ENCODE peak calls at places on chromosomes 2 and 18, in ten cellular contexts. H is right lobe of liver, V is kidney epithelial cell, F is H1, I is esophagus muscularis mucosa, G is pancreas, N is adrenal gland, L is fibroblast of pulmonary artery, K is thoracic aorta, X is A549. S is an unnamed sample.

GRCh38 chr18:34977787-34978532 is 63.3 kb upstream of the MAPRE2 start:
- DNase-seq in H (peak), V (no peak), F (peak), I (no peak), G (peak), N (peak), L (no peak), K (peak), X (peak), S (no peak)

GRCh38 chr2:186135697-186136096 is 350.4 kb upstream of the ZC3H15 start:
- DNase-seq in H (no peak), V (no peak), F (no peak), I (no peak), G (no peak), N (no peak), L (peak), K (no peak), X (no peak), S (peak)

GRCh38 chr18:50055474-50055873 is 139.5 kb downstream of the MYO5B start:
- DNase-seq in H (no peak), V (no peak), F (no peak), I (no peak), G (no peak), N (no peak), L (no peak), K (no peak), X (no peak), S (no peak)

GRCh38 chr2:61707984-61708852 is 145.6 kb downstream of the FAM161A start:
- DNase-seq in H (peak), V (peak), F (peak), I (peak), G (no peak), N (peak), L (peak), K (no peak), X (peak), S (peak)

GRCh38 chr2:235218486-235218907 is 266.7 kb downstream of the SH3BP4 start:
- DNase-seq in H (no peak), V (no peak), F (no peak), I (peak), G (no peak), N (no peak), L (peak), K (no peak), X (no peak), S (no peak)

GRCh38 chr2:108184421-108184820 is 55.3 kb upstream of the SULT1C3 start:
- DNase-seq in H (no peak), V (no peak), F (no peak), I (no peak), G (no peak), N (no peak), L (peak), K (no peak), X (peak), S (no peak)

GRCh38 chr2:200592414-200593075 is 6.7 kb downstream of the AOX1 start:
- DNase-seq in H (no peak), V (no peak), F (no peak), I (no peak), G (no peak), N (no peak), L (peak), K (no peak), X (peak), S (no peak)

GRCh38 chr2:220046507-220046906 is 419.1 kb downstream of the SLC4A3 start:
- DNase-seq in H (no peak), V (no peak), F (no peak), I (no peak), G (no peak), N (no peak), L (no peak), K (no peak), X (no peak), S (no peak)

GRCh38 chr18:10003281-10003680 is 89.5 kb downstream of the VAPA start:
- DNase-seq in H (no peak), V (no peak), F (peak), I (no peak), G (no peak), N (no peak), L (no peak), K (no peak), X (no peak), S (no peak)

GRCh38 chr18:46070683-46071614 is 1.1 kb downstream of the PSTPIP2 start:
- DNase-seq in H (peak), V (no peak), F (peak), I (no peak), G (peak), N (no peak), L (no peak), K (no peak), X (no peak), S (no peak)

GRCh38 chr2:144516417-144516980 is 3.4 kb downstream of the ZEB2 start:
- DNase-seq in H (no peak), V (no peak), F (peak), I (no peak), G (peak), N (no peak), L (no peak), K (no peak), X (peak), S (no peak)

GRCh38 chr2:162069200-162069910 is 4.7 kb downstream of the DPP4 start:
- DNase-seq in H (no peak), V (no peak), F (no peak), I (no peak), G (no peak), N (no peak), L (no peak), K (no peak), X (no peak), S (no peak)

GRCh38 chr2:175478369-175478768 is 296.9 kb upstream of the ATP5MC3 start:
- DNase-seq in H (no peak), V (no peak), F (no peak), I (no peak), G (no peak), N (no peak), L (no peak), K (no peak), X (no peak), S (peak)

GRCh38 chr2:46135936-46136335 is 161.3 kb upstream of the EPAS1 start:
- DNase-seq in H (no peak), V (no peak), F (no peak), I (no peak), G (no peak), N (peak), L (peak), K (no peak), X (no peak), S (peak)

GRCh38 chr2:241135737-241136136 is 13.5 kb downstream of the PASK start:
- DNase-seq in H (peak), V (no peak), F (no peak), I (no peak), G (no peak), N (no peak), L (no peak), K (no peak), X (no peak), S (no peak)

GRCh38 chr2:229714080-229714735 is at the start of gene DNER:
- DNase-seq in H (peak), V (no peak), F (no peak), I (no peak), G (peak), N (peak), L (no peak), K (no peak), X (no peak), S (no peak)

GRCh38 chr2:26900831-26901321 is 52.9 kb downstream of the DPYSL5 start:
- DNase-seq in H (no peak), V (no peak), F (no peak), I (peak), G (no peak), N (no peak), L (no peak), K (no peak), X (no peak), S (no peak)

GRCh38 chr2:204340511-204340910 is 204.8 kb upstream of the PARD3B start:
- DNase-seq in H (no peak), V (no peak), F (no peak), I (no peak), G (no peak), N (no peak), L (no peak), K (no peak), X (no peak), S (no peak)

GRCh38 chr2:130760754-130761751 is 5.7 kb downstream of the AMER3 start:
- DNase-seq in H (no peak), V (no peak), F (no peak), I (peak), G (no peak), N (no peak), L (no peak), K (no peak), X (no peak), S (no peak)

GRCh38 chr2:185787530-185788145 is 49.0 kb downstream of the FSIP2 start:
- DNase-seq in H (no peak), V (no peak), F (no peak), I (no peak), G (no peak), N (no peak), L (peak), K (no peak), X (no peak), S (no peak)

GRCh38 chr18:6666286-6666685 is 63.2 kb upstream of the ARHGAP28 start:
- DNase-seq in H (no peak), V (no peak), F (no peak), I (no peak), G (no peak), N (no peak), L (no peak), K (no peak), X (no peak), S (no peak)

GRCh38 chr2:126761981-126762878 is 106.3 kb downstream of the GYPC start:
- DNase-seq in H (no peak), V (no peak), F (no peak), I (no peak), G (no peak), N (no peak), L (no peak), K (no peak), X (no peak), S (no peak)

GRCh38 chr2:226031078-226031937 is 631.8 kb downstream of the NYAP2 start:
- DNase-seq in H (peak), V (peak), F (peak), I (no peak), G (peak), N (peak), L (peak), K (no peak), X (peak), S (peak)

GRCh38 chr18:73235921-73236320 is 368.1 kb upstream of the NETO1 start:
- DNase-seq in H (no peak), V (no peak), F (no peak), I (no peak), G (no peak), N (no peak), L (no peak), K (no peak), X (no peak), S (peak)

GRCh38 chr2:21836766-21837543 is 713.2 kb downstream of the TDRD15 start:
- DNase-seq in H (no peak), V (no peak), F (no peak), I (no peak), G (no peak), N (no peak), L (peak), K (no peak), X (no peak), S (no peak)

GRCh38 chr2:108909917-108910515 is 79.0 kb downstream of the EDAR start:
- DNase-seq in H (no peak), V (no peak), F (peak), I (peak), G (peak), N (no peak), L (no peak), K (no peak), X (no peak), S (no peak)

GRCh38 chr2:17470855-17471641 is 47.2 kb downstream of the RAD51AP2 start:
- DNase-seq in H (no peak), V (no peak), F (no peak), I (no peak), G (no peak), N (no peak), L (peak), K (no peak), X (peak), S (no peak)
- TF ChIP-seq CTCF in H (peak), V (peak), F (peak), I (no peak), G (no peak), N (no peak), L (peak), K (no peak), X (peak), S (peak)

GRCh38 chr18:77072566-77072965 is 60.0 kb downstream of the MBP start:
- DNase-seq in H (no peak), V (no peak), F (no peak), I (no peak), G (no peak), N (no peak), L (no peak), K (no peak), X (no peak), S (no peak)

GRCh38 chr18:77073336-77074093 is 59.1 kb downstream of the MBP start:
- DNase-seq in H (no peak), V (no peak), F (no peak), I (no peak), G (no peak), N (no peak), L (no peak), K (no peak), X (no peak), S (no peak)

GRCh38 chr18:77071061-77071460 is 61.5 kb downstream of the MBP start:
- DNase-seq in H (no peak), V (no peak), F (no peak), I (no peak), G (no peak), N (no peak), L (no peak), K (no peak), X (no peak), S (no peak)

GRCh38 chr18:77070627-77071026 is 62.0 kb downstream of the MBP start:
- DNase-seq in H (no peak), V (no peak), F (no peak), I (no peak), G (no peak), N (no peak), L (no peak), K (no peak), X (no peak), S (no peak)

DNA sequence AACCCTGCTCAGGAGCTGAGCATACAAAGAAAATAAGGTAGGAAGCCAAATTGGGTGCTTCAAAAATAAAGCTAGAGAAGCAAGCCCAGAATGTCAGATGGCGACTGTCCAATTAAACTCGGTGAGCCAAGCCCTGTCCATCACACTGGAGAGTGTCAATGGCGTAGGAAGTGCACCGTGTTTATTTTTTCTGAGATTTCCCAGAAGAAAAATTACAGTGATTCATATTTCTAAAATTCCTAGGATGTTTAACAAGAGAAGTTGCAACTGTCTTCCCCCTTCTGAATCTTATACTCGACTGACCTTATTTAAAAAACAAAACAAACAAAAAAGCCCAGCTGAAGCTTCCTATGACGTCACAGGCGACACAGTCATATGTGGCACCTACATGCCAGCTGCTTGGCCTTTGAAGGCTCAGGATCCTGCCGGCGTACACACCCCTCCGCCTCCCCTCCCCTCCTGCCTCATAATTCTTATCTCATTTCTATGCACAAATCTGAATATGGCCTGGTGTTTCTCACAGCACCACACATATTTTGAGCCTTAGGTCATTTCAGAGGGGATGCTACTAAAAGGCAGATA is 60.8 kb downstream of the MBP start:
- DNase-seq in H (no peak), V (no peak), F (no peak), I (no peak), G (no peak), N (no peak), L (peak), K (peak), X (peak), S (peak)
- H3K4me3 ChIP-seq in H (no peak), V (no peak), F (no peak), I (no peak), G (no peak), N (no peak), L (no peak), K (peak), X (no peak), S (no peak)

DNA sequence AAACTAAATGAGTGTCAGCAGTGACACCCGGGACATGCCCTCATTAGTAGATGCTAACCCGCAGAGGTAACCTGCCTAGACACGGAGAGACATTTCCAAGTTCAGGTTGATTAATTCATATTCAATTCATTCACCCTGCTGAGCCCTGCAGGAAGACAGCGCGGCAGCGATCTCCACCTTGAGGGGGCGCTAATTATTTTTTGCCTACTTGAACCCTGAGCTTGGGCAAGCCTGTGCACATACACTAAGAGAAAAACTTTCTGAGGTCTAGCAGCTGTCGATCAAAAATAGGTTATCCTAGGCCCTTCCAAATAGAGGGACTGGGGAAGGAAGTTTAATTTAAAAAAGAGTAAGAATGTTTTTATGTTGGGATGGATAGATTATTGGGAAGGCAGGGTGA is 1.3 kb upstream of the LYPD6 start:
- DNase-seq in H (no peak), V (no peak), F (peak), I (no peak), G (no peak), N (no peak), L (no peak), K (no peak), X (no peak), S (no peak)
- TF ChIP-seq CTCF in H (peak), V (peak), F (peak), I (no peak), G (peak), N (no peak), L (peak), K (no peak), X (peak), S (peak)

GRCh38 chr2:224970311-224970710 is 72.0 kb downstream of the DOCK10 start:
- DNase-seq in H (no peak), V (no peak), F (no peak), I (no peak), G (no peak), N (no peak), L (no peak), K (no peak), X (no peak), S (no peak)
- H3K4me3 ChIP-seq in H (no peak), V (no peak), F (no peak), I (no peak), G (no peak), N (no peak), L (no peak), K (peak), X (no peak), S (no peak)

GRCh38 chr18:79200546-79201268 is 131.5 kb downstream of the ATP9B start:
- DNase-seq in H (no peak), V (peak), F (no peak), I (peak), G (peak), N (peak), L (peak), K (peak), X (no peak), S (no peak)

GRCh38 chr18:79195716-79196683 is 126.8 kb downstream of the ATP9B start:
- DNase-seq in H (no peak), V (no peak), F (no peak), I (no peak), G (no peak), N (no peak), L (no peak), K (no peak), X (no peak), S (no peak)

GRCh38 chr18:79197531-79197930 is 128.3 kb downstream of the ATP9B start:
- DNase-seq in H (no peak), V (no peak), F (no peak), I (no peak), G (no peak), N (no peak), L (no peak), K (no peak), X (no peak), S (no peak)

GRCh38 chr18:79203017-79203605 is 133.9 kb downstream of the ATP9B start:
- DNase-seq in H (no peak), V (peak), F (no peak), I (no peak), G (no peak), N (no peak), L (no peak), K (no peak), X (no peak), S (no peak)

GRCh38 chr18:79199691-79200374 is 130.6 kb downstream of the ATP9B start:
- DNase-seq in H (no peak), V (no peak), F (no peak), I (no peak), G (no peak), N (no peak), L (peak), K (no peak), X (no peak), S (no peak)
- TF ChIP-seq CTCF in H (no peak), V (no peak), F (no peak), I (no peak), G (no peak), N (no peak), L (no peak), K (no peak), X (no peak), S (no peak)

GRCh38 chr18:76437910-76438309 is 57.1 kb downstream of the ZNF516 start:
- DNase-seq in H (no peak), V (no peak), F (no peak), I (no peak), G (no peak), N (no peak), L (no peak), K (no peak), X (no peak), S (no peak)

GRCh38 chr18:76434452-76434851 is 60.6 kb downstream of the ZNF516 start:
- DNase-seq in H (no peak), V (no peak), F (no peak), I (no peak), G (peak), N (no peak), L (no peak), K (no peak), X (no peak), S (no peak)

GRCh38 chr18:76437011-76437410 is 58.0 kb downstream of the ZNF516 start:
- DNase-seq in H (no peak), V (no peak), F (no peak), I (no peak), G (peak), N (no peak), L (no peak), K (no peak), X (no peak), S (no peak)

GRCh38 chr18:76435321-76435989 is 59.6 kb downstream of the ZNF516 start:
- DNase-seq in H (no peak), V (no peak), F (peak), I (no peak), G (peak), N (no peak), L (no peak), K (no peak), X (no peak), S (no peak)

GRCh38 chr18:76436342-76436741 is 58.7 kb downstream of the ZNF516 start:
- DNase-seq in H (no peak), V (no peak), F (no peak), I (no peak), G (peak), N (no peak), L (no peak), K (no peak), X (no peak), S (no peak)
- H3K4me3 ChIP-seq in H (no peak), V (no peak), F (no peak), I (no peak), G (no peak), N (no peak), L (no peak), K (no peak), X (no peak), S (no peak)

DNA sequence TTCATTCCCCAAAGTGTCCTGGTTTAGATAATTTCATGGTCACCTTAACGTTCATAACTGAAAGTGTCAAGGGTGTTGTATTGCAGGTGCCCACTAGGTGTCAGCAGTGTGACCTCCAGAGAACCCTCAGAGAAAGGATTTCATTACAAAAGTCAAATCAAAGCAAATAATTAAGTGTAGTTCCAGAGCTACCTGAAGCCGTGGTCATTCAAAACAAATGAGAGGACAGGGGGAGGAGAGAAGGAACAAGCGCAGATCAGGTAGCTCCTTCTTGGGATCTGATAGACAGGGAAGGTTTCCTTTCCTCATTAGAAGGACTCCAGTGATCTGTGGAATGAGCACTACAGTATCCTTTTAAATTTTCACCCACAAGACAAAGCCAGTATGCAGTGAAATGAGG is at the start of gene SLC9A4:
- DNase-seq in H (no peak), V (no peak), F (peak), I (peak), G (no peak), N (peak), L (peak), K (no peak), X (peak), S (no peak)
- TF ChIP-seq CTCF in H (peak), V (peak), F (peak), I (peak), G (peak), N (peak), L (peak), K (peak), X (peak), S (peak)